ENCODE peak calls at places on chromosomes 13 and 19, in ten cellular contexts. U is esophagus squamous epithelium; T is heart left ventricle; D is tibial nerve; M is mesendoderm; C is neural progenitor cell; I is DND-41; N is adrenal gland; P is Panc1; J is CD8-positive, alpha-beta T cell. B is an unnamed sample. For H3K4me1, the result is how much of the 10 kb centered on the place peaks cover.

GRCh38 chr13:43132228-43132627 is 108.8 kb downstream of the DNAJC15 start:
- DNase-seq in P (no peak), U (no peak), I (no peak), C (peak), J (no peak), M (peak), D (no peak), N (peak), T (peak), B (peak)

GRCh38 chr19:18644144-18645034 is 7.6 kb downstream of the KLHL26 start:
- DNase-seq in D (no peak), T (no peak), I (no peak), C (no peak), M (peak), N (no peak), J (no peak), P (no peak), U (no peak), B (no peak)

GRCh38 chr13:73722120-73722519 is 412.1 kb downstream of the KLF12 start:
- DNase-seq in P (no peak), M (peak), C (no peak), N (no peak), U (no peak), D (no peak), I (no peak), J (no peak), T (no peak), B (peak)

GRCh38 chr19:1133471-1133929 is 29.7 kb downstream of the GPX4 start:
- DNase-seq in N (no peak), T (no peak), D (no peak), I (peak), C (no peak), U (peak), P (no peak), M (peak), J (peak), B (no peak)

GRCh38 chr19:42281175-42282035 is 12.4 kb downstream of the CIC start:
- DNase-seq in T (peak), U (no peak), C (peak), I (peak), P (no peak), D (peak), J (no peak), N (peak), M (peak), B (peak)

GRCh38 chr19:1665565-1666047 is 13.2 kb upstream of the TCF3 start:
- DNase-seq in I (no peak), C (no peak), U (no peak), M (no peak), D (no peak), T (no peak), J (no peak), N (no peak), P (no peak), B (peak)

GRCh38 chr13:112241288-112241687 is 134.9 kb upstream of the SPACA7 start:
- DNase-seq in J (no peak), C (no peak), I (no peak), M (no peak), N (peak), T (no peak), U (no peak), D (no peak), P (no peak), B (no peak)

GRCh38 chr19:16301999-16302694 is 22.5 kb upstream of the KLF2 start:
- DNase-seq in P (no peak), D (no peak), N (peak), T (no peak), U (no peak), J (no peak), C (no peak), M (no peak), I (no peak), B (no peak)

GRCh38 chr13:95033890-95034289 is 267.4 kb downstream of the ABCC4 start:
- DNase-seq in N (no peak), U (no peak), M (no peak), I (no peak), C (no peak), T (no peak), D (no peak), P (no peak), J (no peak), B (no peak)

GRCh38 chr19:6738726-6739389 is 622 bp upstream of the TRIP10 start:
- DNase-seq in N (peak), U (no peak), M (peak), I (no peak), P (no peak), C (peak), T (no peak), D (no peak), J (peak), B (peak)

GRCh38 chr19:45153339-45154063 is 7.3 kb downstream of the NKPD1 start:
- DNase-seq in T (peak), U (no peak), N (peak), I (no peak), J (peak), P (no peak), D (no peak), M (peak), C (peak), B (peak)

GRCh38 chr19:45151821-45152503 is 8.8 kb downstream of the NKPD1 start:
- DNase-seq in U (no peak), D (no peak), T (no peak), J (no peak), M (no peak), N (no peak), C (peak), P (no peak), I (no peak), B (no peak)

GRCh38 chr19:45156231-45156630 is 4.6 kb downstream of the NKPD1 start:
- DNase-seq in J (no peak), T (no peak), I (no peak), U (no peak), N (no peak), M (no peak), D (no peak), C (peak), P (no peak), B (no peak)

GRCh38 chr19:45152504-45153338 is 8.1 kb downstream of the NKPD1 start:
- DNase-seq in N (peak), T (peak), C (peak), I (no peak), M (peak), D (no peak), J (peak), P (no peak), U (no peak), B (no peak)

GRCh38 chr19:45154064-45154827 is 6.5 kb downstream of the NKPD1 start:
- DNase-seq in J (no peak), P (no peak), T (no peak), C (no peak), M (peak), N (peak), I (no peak), D (no peak), U (no peak), B (peak)
- H3K4me1 ChIP-seq in J (under half), P (under half), T (under half), C (under half), M (under half), N (under half), I (under half), D (under half), U (half or more), B (under half)

DNA sequence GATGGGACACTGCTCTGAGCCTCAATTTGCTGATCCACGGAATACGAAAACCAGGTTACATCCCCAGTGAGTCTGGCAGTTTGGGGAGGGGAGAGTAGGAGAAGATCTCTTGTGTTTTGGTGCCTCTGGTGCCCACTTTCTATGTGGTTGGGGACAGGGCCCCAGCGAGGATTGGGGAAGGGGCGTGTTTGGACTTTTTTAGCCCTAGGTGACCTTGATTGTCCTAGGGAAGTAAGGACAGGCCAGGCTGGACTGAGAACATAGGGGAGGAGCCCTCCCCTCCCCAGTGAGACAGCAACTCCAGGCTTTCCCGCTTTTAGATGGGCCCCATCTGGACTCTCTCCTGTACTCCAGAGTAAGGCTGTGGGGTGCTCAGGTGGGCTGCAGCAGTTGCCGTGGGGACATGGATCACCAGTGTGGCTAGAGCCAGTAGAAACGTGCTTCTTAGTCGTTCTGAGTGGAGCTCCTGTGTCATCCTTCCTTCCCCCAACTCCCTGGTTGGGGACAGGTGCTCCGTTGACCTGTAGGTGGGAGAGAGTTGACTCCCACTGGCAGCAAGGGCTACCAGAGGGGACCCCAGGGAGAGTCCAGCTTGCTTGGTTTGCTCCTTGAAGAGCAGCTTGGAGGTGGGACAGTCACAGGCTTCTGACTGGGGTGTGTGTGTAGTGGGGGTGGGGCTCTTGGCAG is 4.3 kb downstream of the EGLN2 start:
- DNase-seq in P (no peak), J (no peak), N (no peak), D (no peak), I (no peak), U (no peak), T (no peak), C (no peak), M (no peak), B (no peak)
- H3K4me1 ChIP-seq in P (half or more), J (half or more), N (half or more), D (half or more), I (half or more), U (half or more), T (half or more), C (under half), M (under half), B (under half)

DNA sequence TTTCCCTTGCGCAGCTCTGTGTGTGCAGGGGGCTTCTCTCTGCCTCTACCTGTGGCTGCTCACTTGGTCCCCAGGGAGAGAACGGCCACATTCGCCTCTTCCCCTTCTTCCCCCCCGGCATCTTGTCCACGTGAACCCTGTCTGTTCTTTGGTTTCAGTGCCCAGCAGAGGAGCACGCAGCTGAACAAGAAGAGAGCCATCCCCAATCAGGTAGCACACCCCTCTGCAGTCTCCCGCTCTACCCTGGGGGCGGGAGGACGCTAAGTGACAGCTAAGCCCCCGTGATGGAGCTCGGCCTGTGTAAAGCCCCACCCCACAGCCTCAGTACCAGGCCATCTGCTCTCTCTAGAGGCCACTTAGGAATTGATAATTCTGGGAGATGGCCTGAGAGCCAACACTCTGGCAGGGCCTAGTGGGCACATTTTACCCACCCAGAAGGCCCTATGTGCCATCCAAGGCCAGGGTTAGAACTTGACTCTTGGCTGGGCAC is 30.2 kb downstream of the TMED1 start:
- DNase-seq in C (no peak), J (no peak), P (no peak), I (no peak), T (no peak), D (no peak), U (no peak), M (no peak), N (no peak), B (no peak)
- H3K4me1 ChIP-seq in C (under half), J (under half), P (under half), I (under half), T (under half), D (under half), U (under half), M (under half), N (under half), B (under half)

GRCh38 chr19:3603121-3603841 is 3.4 kb downstream of the TBXA2R start:
- DNase-seq in M (no peak), U (no peak), D (no peak), T (no peak), P (no peak), I (no peak), J (peak), N (peak), C (no peak), B (no peak)
- H3K4me1 ChIP-seq in M (under half), U (half or more), D (under half), T (under half), P (under half), I (under half), J (under half), N (under half), C (under half), B (under half)

GRCh38 chr13:33188093-33188882 is 97.3 kb downstream of the STARD13 start:
- DNase-seq in I (no peak), P (no peak), J (no peak), C (no peak), N (no peak), D (no peak), U (no peak), T (no peak), M (no peak), B (no peak)
- H3K4me1 ChIP-seq in I (under half), P (under half), J (under half), C (under half), N (half or more), D (under half), U (half or more), T (half or more), M (under half), B (under half)

GRCh38 chr13:40803316-40803715 is 13.9 kb downstream of the SLC25A15 start:
- DNase-seq in D (no peak), T (no peak), I (no peak), M (no peak), U (no peak), J (no peak), N (no peak), C (no peak), P (no peak), B (no peak)

GRCh38 chr13:40799508-40799907 is 10.1 kb downstream of the SLC25A15 start:
- DNase-seq in T (no peak), I (no peak), J (no peak), M (no peak), C (no peak), D (no peak), U (no peak), N (no peak), P (no peak), B (no peak)

GRCh38 chr13:40798380-40798779 is 9.0 kb downstream of the SLC25A15 start:
- DNase-seq in M (no peak), C (no peak), J (peak), U (no peak), N (no peak), T (no peak), I (peak), D (no peak), P (no peak), B (no peak)

GRCh38 chr13:40801255-40802217 is 12.1 kb downstream of the SLC25A15 start:
- DNase-seq in D (no peak), N (no peak), P (no peak), M (no peak), I (no peak), T (no peak), C (no peak), U (no peak), J (no peak), B (no peak)

DNA sequence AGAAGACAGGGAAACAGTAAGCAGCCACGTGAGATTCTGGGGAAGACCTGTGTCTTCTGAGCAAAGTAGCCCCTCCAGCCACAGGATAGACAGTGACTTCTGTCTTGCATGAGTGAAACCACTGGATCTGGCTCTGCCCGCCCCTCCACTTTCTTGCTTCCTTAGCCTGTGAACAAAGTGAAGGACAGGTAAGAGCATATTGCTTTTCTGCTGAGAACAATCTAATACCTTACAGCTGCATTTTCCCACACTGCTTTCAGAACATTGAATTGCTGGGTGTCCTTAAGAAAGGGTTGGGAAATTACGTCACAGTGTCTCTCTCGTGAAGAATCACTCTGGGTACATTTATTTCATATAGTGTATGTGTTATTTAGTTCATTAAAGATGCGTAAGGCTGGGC is 11.1 kb downstream of the SLC25A15 start:
- DNase-seq in U (no peak), J (no peak), D (no peak), T (no peak), I (no peak), N (no peak), M (no peak), C (no peak), P (no peak), B (no peak)
- H3K4me1 ChIP-seq in U (under half), J (under half), D (under half), T (under half), I (under half), N (under half), M (under half), C (under half), P (under half), B (under half)

GRCh38 chr19:44746616-44746945 is 1.9 kb upstream of the BCL3 start:
- DNase-seq in U (no peak), P (no peak), J (no peak), M (no peak), T (no peak), N (peak), D (no peak), I (no peak), C (no peak), B (no peak)
- H3K4me1 ChIP-seq in U (half or more), P (under half), J (under half), M (under half), T (half or more), N (half or more), D (half or more), I (under half), C (under half), B (under half)

GRCh38 chr13:91308299-91308698 is 39.2 kb upstream of the MIR17HG start:
- DNase-seq in P (no peak), D (no peak), U (no peak), N (no peak), I (no peak), T (no peak), M (peak), C (peak), J (no peak), B (no peak)
- H3K4me1 ChIP-seq in P (under half), D (under half), U (under half), N (under half), I (under half), T (under half), M (under half), C (under half), J (under half), B (under half)

GRCh38 chr13:114140131-114140908 is 7.9 kb upstream of the RASA3 start:
- DNase-seq in U (no peak), D (no peak), C (no peak), N (no peak), I (peak), T (no peak), M (no peak), P (no peak), J (peak), B (no peak)
- H3K4me1 ChIP-seq in U (under half), D (under half), C (under half), N (under half), I (half or more), T (under half), M (under half), P (under half), J (half or more), B (under half)